ENCODE peak calls at places on chromosomes 11 and 22, in four cellular contexts. N is naive thymus-derived CD8-positive, alpha-beta T cell; G is foreskin fibroblast; E is mucosa of gallbladder. L is an unnamed sample.

GRCh38 chr11:70415176-70415575 is 16.8 kb downstream of the CTTN start:
- DNase-seq in N (no peak), G (peak; percentile 97), E (no peak), L (peak; percentile 74)

GRCh38 chr11:122954455-122954854 is 27.2 kb downstream of the BSX start:
- DNase-seq in E (no peak), N (no peak), G (no peak), L (no peak)

GRCh38 chr11:5690216-5690615 is 626 bp downstream of the TRIM22 start:
- DNase-seq in N (no peak), E (no peak), G (peak; percentile 29), L (no peak)

GRCh38 chr11:12482839-12483238 is 105.5 kb downstream of the PARVA start:
- DNase-seq in G (no peak), N (no peak), E (no peak), L (no peak)

GRCh38 chr11:68841718-68842426 is at the start of gene CPT1A:
- DNase-seq in E (peak; percentile 78), N (peak; percentile 50), G (peak; percentile 87), L (peak; percentile 92)

GRCh38 chr22:27224485-27225364 is 567.3 kb downstream of the MIAT start:
- DNase-seq in G (no peak), E (no peak), N (no peak), L (peak; percentile 70)

GRCh38 chr11:134272381-134273316 is 3.5 kb upstream of the GLB1L3 start:
- DNase-seq in G (peak; percentile 73), N (no peak), E (no peak), L (peak; percentile 29)

GRCh38 chr22:47618180-47618579 is 855.7 kb downstream of the TBC1D22A start:
- DNase-seq in N (no peak), G (no peak), E (no peak), L (no peak)

GRCh38 chr11:10050561-10050960 is 243.5 kb downstream of the SBF2 start:
- DNase-seq in G (peak; percentile 47), N (no peak), E (no peak), L (no peak)

GRCh38 chr11:34603129-34604001 is 17.5 kb upstream of the EHF start:
- DNase-seq in N (no peak), G (no peak), E (no peak), L (no peak)

GRCh38 chr11:123740787-123741158 is 687 bp downstream of the ZNF202 start:
- DNase-seq in G (peak; percentile 15), N (no peak), E (no peak), L (peak; percentile 15)

GRCh38 chr11:8698379-8698851 is 15.8 kb downstream of the RPL27A start:
- DNase-seq in N (no peak), G (no peak), E (peak; percentile 56), L (no peak)

GRCh38 chr11:1303196-1303821 is 6.1 kb downstream of the TOLLIP start:
- DNase-seq in G (peak; percentile 25), N (no peak), E (no peak), L (no peak)

GRCh38 chr11:65501530-65502273 is 2.9 kb downstream of the MALAT1 start:
- DNase-seq in E (no peak), G (peak; percentile 40), N (no peak), L (no peak)

GRCh38 chr11:579830-580601 is 3.7 kb downstream of the PHRF1 start:
- DNase-seq in E (peak; percentile 50), G (no peak), N (no peak), L (no peak)

GRCh38 chr22:42797021-42797420 is 60.1 kb downstream of the ARFGAP3 start:
- DNase-seq in N (no peak), E (no peak), G (no peak), L (no peak)

GRCh38 chr11:106101797-106102196 is 24.3 kb downstream of the AASDHPPT start:
- DNase-seq in N (no peak), E (no peak), G (peak; percentile 87), L (peak; percentile 0)

GRCh38 chr11:13118194-13118593 is 109.1 kb downstream of the RASSF10 start:
- DNase-seq in N (no peak), E (no peak), G (peak; percentile 96), L (peak; percentile 82)

GRCh38 chr11:31089117-31089516 is 280.4 kb downstream of the DCDC1 start:
- DNase-seq in G (no peak), N (no peak), E (no peak), L (no peak)

GRCh38 chr11:68038718-68039525 is at the start of gene TCIRG1:
- DNase-seq in N (peak; percentile 30), G (peak; percentile 93), E (peak; percentile 86), L (peak; percentile 94)

GRCh38 chr11:65576232-65576866 is 496 bp downstream of the EHBP1L1 start:
- DNase-seq in E (no peak), N (no peak), G (no peak), L (no peak)

GRCh38 chr11:20873054-20873453 is 203.7 kb downstream of the NELL1 start:
- DNase-seq in E (no peak), G (no peak), N (no peak), L (no peak)

GRCh38 chr22:43798492-43798891 is 13.6 kb downstream of the EFCAB6 start:
- DNase-seq in E (no peak), N (no peak), G (no peak), L (no peak)

GRCh38 chr22:27212617-27213177 is 555.3 kb downstream of the MIAT start:
- DNase-seq in N (no peak), E (peak; percentile 84), G (peak; percentile 92), L (peak; percentile 64)

GRCh38 chr22:42437488-42438292 is 5.5 kb upstream of the NFAM1 start:
- DNase-seq in N (peak; percentile 74), G (peak; percentile 69), E (peak; percentile 70), L (peak; percentile 76)

GRCh38 chr22:47357493-47357892 is 595.0 kb downstream of the TBC1D22A start:
- DNase-seq in N (no peak), G (no peak), E (no peak), L (no peak)

GRCh38 chr11:2517386-2518064 is 72.7 kb downstream of the KCNQ1 start:
- DNase-seq in G (no peak), N (no peak), E (peak; percentile 9), L (no peak)

GRCh38 chr11:34706709-34707461 is 86.0 kb downstream of the EHF start:
- DNase-seq in E (no peak), G (peak; percentile 24), N (no peak), L (no peak)

GRCh38 chr22:37659066-37659896 is 758 bp downstream of the PDXP start:
- DNase-seq in E (peak; percentile 58), G (no peak), N (no peak), L (no peak)

GRCh38 chr11:2265396-2265795 is 5.0 kb downstream of the ASCL2 start:
- DNase-seq in G (no peak), N (no peak), E (peak; percentile 9), L (no peak)

GRCh38 chr11:84947970-84948600 is 679.1 kb downstream of the DLG2 start:
- DNase-seq in G (peak; percentile 2), E (no peak), N (no peak), L (peak; percentile 3)

GRCh38 chr11:43789700-43790443 is 90.8 kb upstream of the ALKBH3 start:
- DNase-seq in E (no peak), G (peak; percentile 80), N (no peak), L (peak; percentile 16)

GRCh38 chr11:56700919-56701485 is 2.1 kb downstream of the OR9G1 start:
- DNase-seq in E (no peak), N (no peak), G (no peak), L (no peak)

GRCh38 chr11:6238902-6239301 is at the start of gene CNGA4:
- DNase-seq in N (no peak), E (no peak), G (no peak), L (no peak)

GRCh38 chr11:17602105-17603001 is 55.3 kb downstream of the OTOG start:
- DNase-seq in N (no peak), G (no peak), E (no peak), L (no peak)

GRCh38 chr11:132988381-132988780 is 543.9 kb downstream of the OPCML start:
- DNase-seq in N (no peak), E (no peak), G (no peak), L (no peak)

GRCh38 chr11:116615211-116615865 is 157.4 kb downstream of the BUD13 start:
- DNase-seq in E (no peak), N (no peak), G (no peak), L (no peak)

GRCh38 chr11:100857236-100858005 is 170.3 kb downstream of the ARHGAP42 start:
- DNase-seq in N (no peak), E (no peak), G (no peak), L (no peak)

GRCh38 chr11:46065681-46066080 is 55.6 kb downstream of the PHF21A start:
- DNase-seq in N (no peak), E (no peak), G (no peak), L (no peak)